ENCODE peak calls at places on chromosomes 12 and 14, in four cellular contexts. K is right cardiac atrium; J is lower lobe of right lung; S is CD8-positive, alpha-beta memory T cell. D is an unnamed sample.

GRCh38 chr14:89146291-89146690 is 270.7 kb downstream of the FOXN3 start:
- DNase-seq in S (no peak), J (no peak), K (no peak), D (no peak)

GRCh38 chr12:47373554-47374150 is 293.9 kb upstream of the AMIGO2 start:
- DNase-seq in S (no peak), J (no peak), K (no peak), D (no peak)

GRCh38 chr12:26940820-26941219 is 2.5 kb downstream of the FGFR1OP2 start:
- DNase-seq in K (no peak), S (no peak), J (no peak), D (no peak)

GRCh38 chr14:92513204-92513965 is at the start of gene RIN3:
- DNase-seq in J (peak), K (peak), S (peak), D (peak)

GRCh38 chr12:52203126-52203921 is 11.5 kb upstream of the KRT80 start:
- DNase-seq in S (no peak), J (peak), K (peak), D (peak)

GRCh38 chr12:9132008-9132535 is 16.4 kb upstream of the A2M start:
- DNase-seq in K (no peak), J (no peak), S (no peak), D (no peak)

GRCh38 chr14:66378712-66379111 is 107.5 kb upstream of the CCDC196 start:
- DNase-seq in K (no peak), S (no peak), J (no peak), D (no peak)

GRCh38 chr14:105881021-105881930 is 354.9 kb downstream of the TMEM121 start:
- DNase-seq in S (peak), J (peak), K (no peak), D (peak)

GRCh38 chr12:76495556-76495955 is 64.0 kb downstream of the OSBPL8 start:
- DNase-seq in K (no peak), S (no peak), J (no peak), D (no peak)

GRCh38 chr12:96204381-96204780 is 10.2 kb downstream of the ELK3 start:
- DNase-seq in S (no peak), K (no peak), J (no peak), D (no peak)

GRCh38 chr12:109737111-109737510 is 23.5 kb downstream of the FAM222A start:
- DNase-seq in K (no peak), S (no peak), J (peak), D (no peak)

GRCh38 chr12:68587448-68587873 is 23.2 kb upstream of the RAP1B start:
- DNase-seq in K (no peak), J (no peak), S (peak), D (no peak)

GRCh38 chr12:25839470-25839869 is 119.0 kb upstream of the RASSF8 start:
- DNase-seq in J (no peak), S (no peak), K (no peak), D (no peak)

GRCh38 chr12:968561-968960 is 19.1 kb upstream of the RAD52 start:
- DNase-seq in K (no peak), J (no peak), S (no peak), D (no peak)

GRCh38 chr12:48810817-48811453 is 7.4 kb upstream of the CACNB3 start:
- DNase-seq in J (no peak), K (no peak), S (no peak), D (no peak)

GRCh38 chr14:100640481-100641273 is 53.5 kb upstream of the BEGAIN start:
- DNase-seq in J (no peak), S (peak), K (peak), D (no peak)

DNA sequence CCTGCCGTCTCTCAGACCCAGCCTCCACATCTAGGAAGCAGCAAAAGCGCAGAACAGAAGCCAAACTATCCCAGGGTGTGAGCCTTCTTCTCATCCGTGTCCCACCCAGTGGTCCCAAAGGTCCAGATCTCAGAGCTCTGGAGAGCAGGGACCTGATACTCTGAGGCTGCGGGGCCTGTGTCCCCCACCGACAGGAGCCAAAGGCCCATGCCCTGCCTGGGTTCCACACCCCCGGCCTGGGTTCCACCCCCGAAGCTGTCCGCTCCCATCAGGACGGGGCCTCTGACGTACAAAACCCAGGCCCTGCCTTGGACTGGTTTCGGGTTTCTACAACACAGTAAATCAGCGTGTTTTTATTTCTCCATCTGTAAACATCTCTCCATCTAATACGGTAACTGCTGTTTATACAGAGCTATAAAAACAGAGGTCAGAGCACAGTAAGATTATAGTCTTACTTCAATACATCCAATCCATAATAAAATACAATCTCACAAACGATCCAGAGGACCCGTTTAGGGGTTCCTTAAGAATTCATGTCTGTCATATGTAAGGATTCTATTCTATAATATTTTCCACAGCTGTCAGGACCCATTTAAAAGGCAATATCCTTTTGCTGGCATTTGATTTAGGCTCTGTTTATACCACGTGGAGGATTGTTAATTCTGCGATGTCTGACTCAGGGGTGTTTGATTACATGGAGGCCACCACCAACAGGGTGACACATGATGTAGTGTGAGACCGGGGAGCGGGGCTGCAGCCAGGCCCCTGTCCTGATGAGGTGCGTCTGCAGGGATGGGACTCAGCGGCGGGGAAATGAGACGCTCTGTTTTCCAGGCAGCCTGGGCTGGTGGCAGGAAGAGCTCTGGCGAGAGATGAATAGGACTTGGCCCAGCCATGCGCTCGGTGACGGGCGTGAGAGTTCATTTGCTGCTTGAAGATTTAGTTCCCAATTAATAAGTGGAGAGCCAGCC is 110.3 kb downstream of the DICER1 start:
- DNase-seq in J (no peak), S (no peak), K (no peak), D (no peak)
- H3K27ac ChIP-seq in J (no peak), S (no peak), K (no peak), D (no peak)

GRCh38 chr12:4086481-4086880 is 187.1 kb upstream of the CCND2 start:
- DNase-seq in K (no peak), S (no peak), J (no peak), D (no peak)

GRCh38 chr12:4084631-4085030 is 188.9 kb upstream of the CCND2 start:
- DNase-seq in S (no peak), J (no peak), K (peak), D (no peak)

GRCh38 chr12:4091001-4091789 is 182.4 kb upstream of the CCND2 start:
- DNase-seq in S (no peak), K (no peak), J (no peak), D (no peak)

GRCh38 chr12:4089147-4089606 is 184.4 kb upstream of the CCND2 start:
- DNase-seq in S (no peak), K (no peak), J (no peak), D (no peak)
- H3K27ac ChIP-seq in S (no peak), K (no peak), J (no peak), D (no peak)

GRCh38 chr14:77353469-77354141 is 23.3 kb downstream of the TMED8 start:
- DNase-seq in S (no peak), K (no peak), J (no peak), D (no peak)

GRCh38 chr14:77346495-77346894 is 25.7 kb downstream of the GSTZ1 start:
- DNase-seq in J (no peak), S (no peak), K (no peak), D (no peak)

GRCh38 chr14:77344597-77344996 is 23.8 kb downstream of the GSTZ1 start:
- DNase-seq in S (no peak), K (no peak), J (no peak), D (no peak)

GRCh38 chr14:77342726-77343397 is 22.0 kb downstream of the GSTZ1 start:
- DNase-seq in J (no peak), K (no peak), S (no peak), D (no peak)

DNA sequence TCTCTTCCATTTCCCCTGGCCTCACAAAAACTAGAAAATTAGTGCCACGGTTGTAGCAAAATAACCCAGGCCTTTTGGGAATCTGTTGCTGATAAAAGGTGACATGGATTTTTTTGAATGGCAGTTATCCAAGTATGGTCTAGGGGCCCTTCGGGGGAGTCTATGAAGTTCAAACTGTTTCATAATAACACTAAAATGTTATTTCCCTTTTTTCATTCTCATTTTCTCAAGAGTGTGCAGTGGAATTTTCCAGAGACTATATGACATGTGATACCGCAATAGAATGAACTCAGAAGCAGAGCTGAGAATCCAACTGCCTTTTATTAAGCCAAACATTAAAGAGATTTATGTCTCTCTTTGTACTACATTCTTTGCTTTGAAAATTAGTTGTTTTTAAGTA is 26.9 kb downstream of the GSTZ1 start:
- DNase-seq in J (no peak), S (no peak), K (no peak), D (no peak)
- H3K27ac ChIP-seq in J (no peak), S (no peak), K (no peak), D (peak)

GRCh38 chr12:126952106-126953007 is 1314.6 kb upstream of the TMEM132C start:
- DNase-seq in J (no peak), K (no peak), S (no peak), D (no peak)
- H3K27ac ChIP-seq in J (no peak), K (no peak), S (no peak), D (no peak)

D was measured in left lung.